ENCODE peak calls at places on chromosome 5, in eight cellular contexts. J, D, M, C, U, Q, W and O are unnamed samples.

GRCh38 chr5:112957409-112957808 is 19.2 kb upstream of the DCP2 start:
- DNase-seq in M (no peak), U (no peak), D (no peak), Q (no peak), W (no peak), J (no peak), C (no peak), O (no peak)

GRCh38 chr5:132458651-132459030 is 31.9 kb downstream of the IRF1 start:
- DNase-seq in D (no peak), J (no peak), Q (peak; percentile 69), C (no peak), U (no peak), W (no peak), M (no peak), O (no peak)

GRCh38 chr5:38297830-38298608 is 39.7 kb downstream of the EGFLAM start:
- DNase-seq in U (no peak), J (no peak), D (no peak), Q (no peak), M (peak; percentile 10), W (no peak), C (no peak), O (no peak)

GRCh38 chr5:140951636-140952035 is 14.6 kb upstream of the PCDHAC2 start:
- DNase-seq in D (no peak), J (no peak), Q (no peak), C (no peak), W (no peak), M (no peak), U (no peak), O (no peak)

GRCh38 chr5:175823731-175824525 is 47.5 kb upstream of the CPLX2 start:
- DNase-seq in J (no peak), W (no peak), C (no peak), D (no peak), Q (no peak), U (peak; percentile 64), M (no peak), O (peak; percentile 47)

GRCh38 chr5:67806647-67807046 is 408.9 kb upstream of the PIK3R1 start:
- DNase-seq in M (no peak), W (no peak), D (no peak), U (no peak), C (no peak), J (no peak), Q (no peak), O (no peak)

GRCh38 chr5:145536133-145536532 is 299.0 kb downstream of the PRELID2 start:
- DNase-seq in W (no peak), M (no peak), Q (no peak), J (peak; percentile 16), C (no peak), D (no peak), U (no peak), O (no peak)

GRCh38 chr5:177469061-177469628 is 4.3 kb downstream of the DBN1 start:
- DNase-seq in Q (peak; percentile 49), D (peak; percentile 17), U (no peak), M (no peak), W (no peak), J (no peak), C (peak; percentile 83), O (no peak)

GRCh38 chr5:138210985-138211384 is 2.1 kb downstream of the CDC23 start:
- DNase-seq in C (no peak), D (no peak), J (no peak), U (no peak), Q (no peak), W (no peak), M (no peak), O (no peak)

GRCh38 chr5:1330847-1331831 is 13.8 kb downstream of the CLPTM1L start:
- DNase-seq in Q (no peak), D (no peak), J (no peak), M (no peak), U (no peak), C (peak; percentile 68), W (no peak), O (no peak)

GRCh38 chr5:124725622-124726258 is 20.7 kb downstream of the ZNF608 start:
- DNase-seq in M (no peak), W (no peak), U (no peak), C (no peak), Q (no peak), D (no peak), J (no peak), O (no peak)

GRCh38 chr5:92838253-92838652 is 742.8 kb downstream of the NR2F1-AS1 start:
- DNase-seq in W (no peak), D (no peak), M (no peak), C (no peak), Q (peak; percentile 21), U (peak; percentile 27), J (no peak), O (no peak)

GRCh38 chr5:5209101-5209500 is 69.0 kb downstream of the ADAMTS16 start:
- DNase-seq in Q (no peak), W (no peak), M (no peak), J (no peak), U (no peak), C (no peak), D (no peak), O (no peak)